ENCODE peak calls at places on chromosomes 11 and 22, in nine cellular contexts. B, C, I, F, L, S, K, M and O are unnamed samples.
A peak's percentile ranks its signal among the peaks of the same experiment; 100 is the strongest.

GRCh38 chr11:11270236-11270775 is 82.7 kb downstream of the CSNK2A3 start:
- DNase-seq in B (no peak), C (no peak), I (no peak), F (no peak), L (no peak), S (no peak), K (no peak), M (no peak), O (no peak)

GRCh38 chr22:20524004-20524481 is 16.6 kb downstream of the MED15 start:
- DNase-seq in B (no peak), C (no peak), I (no peak), F (no peak), L (peak; percentile 41), S (peak; percentile 49), K (no peak), M (peak; percentile 77), O (no peak)

GRCh38 chr11:116976941-116977570 is 121.2 kb downstream of the SIK3 start:
- DNase-seq in B (no peak), C (no peak), I (peak; percentile 48), F (no peak), L (peak; percentile 28), S (no peak), K (no peak), M (no peak), O (no peak)

GRCh38 chr11:68025047-68025446 is 5.4 kb upstream of the NDUFS8 start:
- DNase-seq in B (no peak), C (no peak), I (no peak), F (no peak), L (no peak), S (no peak), K (no peak), M (no peak), O (no peak)

GRCh38 chr22:17492247-17492646 is 71.1 kb upstream of the SLC25A18 start:
- DNase-seq in B (no peak), C (no peak), I (peak; percentile 61), F (no peak), L (no peak), S (no peak), K (no peak), M (no peak), O (no peak)

GRCh38 chr22:47629273-47629711 is 866.8 kb downstream of the TBC1D22A start:
- DNase-seq in B (no peak), C (no peak), I (no peak), F (no peak), L (no peak), S (no peak), K (no peak), M (no peak), O (no peak)

GRCh38 chr11:111186308-111186967 is 59.1 kb upstream of the POU2AF2 start:
- DNase-seq in B (no peak), C (no peak), I (no peak), F (no peak), L (no peak), S (no peak), K (no peak), M (no peak), O (no peak)

GRCh38 chr11:108734956-108735559 is 70.2 kb downstream of the DDX10 start:
- DNase-seq in B (no peak), C (no peak), I (no peak), F (no peak), L (peak; percentile 23), S (peak; percentile 1), K (no peak), M (peak; percentile 7), O (no peak)

GRCh38 chr11:117408356-117408755 is 80.7 kb downstream of the CEP164 start:
- DNase-seq in B (no peak), C (no peak), I (no peak), F (no peak), L (no peak), S (no peak), K (no peak), M (no peak), O (no peak)

GRCh38 chr11:16780698-16781550 is 42.5 kb downstream of the C11orf58 start:
- DNase-seq in B (no peak), C (no peak), I (no peak), F (no peak), L (no peak), S (no peak), K (no peak), M (no peak), O (no peak)

GRCh38 chr11:100855466-100856067 is 168.5 kb downstream of the ARHGAP42 start:
- DNase-seq in B (no peak), C (no peak), I (peak; percentile 50), F (no peak), L (peak; percentile 66), S (peak; percentile 4), K (no peak), M (peak; percentile 47), O (peak; percentile 21)